ENCODE peak calls at places on chromosome 1, in four cellular contexts. One of them, this sample, is unnamed.
A peak's percentile ranks its signal among the peaks of the same experiment; 100 is the strongest.

GRCh38 chr1:156126701-156127534 is 12.4 kb downstream of the LMNA start:
- DNase-seq in breast epithelium: peak; percentile 68
- DNase-seq in spleen: no peak
- DNase-seq in sigmoid colon: peak; percentile 84
- DNase-seq in this sample: peak; percentile 47

GRCh38 chr1:29360768-29361167 is 124.4 kb downstream of the PTPRU start:
- DNase-seq in breast epithelium: no peak
- DNase-seq in spleen: no peak
- DNase-seq in sigmoid colon: no peak
- DNase-seq in this sample: no peak

GRCh38 chr1:6108937-6109636 is 63.4 kb downstream of the KCNAB2 start:
- DNase-seq in breast epithelium: no peak
- DNase-seq in spleen: peak; percentile 76
- DNase-seq in sigmoid colon: no peak
- DNase-seq in this sample: no peak

GRCh38 chr1:20413136-20413790 is 72.7 kb downstream of the CAMK2N1 start:
- DNase-seq in breast epithelium: peak; percentile 24
- DNase-seq in spleen: no peak
- DNase-seq in sigmoid colon: no peak
- DNase-seq in this sample: no peak

GRCh38 chr1:97680460-97680859 is 240.4 kb downstream of the DPYD start:
- DNase-seq in breast epithelium: no peak
- DNase-seq in spleen: no peak
- DNase-seq in sigmoid colon: no peak
- DNase-seq in this sample: no peak

GRCh38 chr1:151693057-151693651 is 23.4 kb downstream of the CELF3 start:
- DNase-seq in breast epithelium: no peak
- DNase-seq in spleen: no peak
- DNase-seq in sigmoid colon: no peak
- DNase-seq in this sample: no peak

GRCh38 chr1:162009501-162010174 is 14.0 kb downstream of the OLFML2B start:
- DNase-seq in breast epithelium: no peak
- DNase-seq in spleen: no peak
- DNase-seq in sigmoid colon: no peak
- DNase-seq in this sample: no peak

GRCh38 chr1:60427194-60427593 is 353.6 kb upstream of the C1orf87 start:
- DNase-seq in breast epithelium: no peak
- DNase-seq in spleen: no peak
- DNase-seq in sigmoid colon: no peak
- DNase-seq in this sample: no peak

GRCh38 chr1:17538428-17539130 is 919 bp upstream of the ARHGEF10L start:
- DNase-seq in breast epithelium: peak; percentile 66
- DNase-seq in spleen: no peak
- DNase-seq in sigmoid colon: peak; percentile 79
- DNase-seq in this sample: no peak

DNA sequence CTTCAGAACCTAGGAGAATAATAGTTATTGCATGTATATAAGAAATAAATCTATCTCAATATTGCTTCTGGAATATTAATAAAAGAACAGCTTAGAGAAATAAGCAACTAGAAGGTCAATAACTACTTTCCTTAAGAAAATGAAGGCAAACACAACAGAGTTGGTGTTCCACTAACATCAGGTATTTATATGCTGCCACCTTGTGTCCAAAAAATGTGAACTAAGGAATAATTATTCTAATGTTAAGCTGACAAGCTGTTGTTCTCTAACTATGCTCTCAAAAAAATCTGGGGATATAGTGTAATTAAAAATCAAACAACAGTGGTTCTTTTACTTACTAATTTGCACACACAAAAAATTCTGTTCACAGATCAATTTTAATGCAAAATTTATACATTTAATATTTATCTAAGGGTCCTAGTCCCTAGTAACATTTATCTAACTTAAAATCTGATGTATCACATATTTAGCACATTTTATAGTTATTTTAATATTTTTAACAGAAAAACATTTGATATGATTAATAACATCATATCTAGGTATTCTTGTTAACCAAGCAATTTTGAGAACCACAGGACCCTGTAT is 39.6 kb downstream of the UCHL5 start:
- DNase-seq in breast epithelium: no peak
- DNase-seq in spleen: no peak
- DNase-seq in sigmoid colon: no peak
- DNase-seq in this sample: no peak
- H3K36me3 ChIP-seq in breast epithelium: no peaks in the 10 kb centered on the region
- H3K36me3 ChIP-seq in spleen: peaks cover 53% of the 10 kb centered on the region
- H3K36me3 ChIP-seq in sigmoid colon: no peaks in the 10 kb centered on the region
- H3K36me3 ChIP-seq in this sample: no peaks in the 10 kb centered on the region

DNA sequence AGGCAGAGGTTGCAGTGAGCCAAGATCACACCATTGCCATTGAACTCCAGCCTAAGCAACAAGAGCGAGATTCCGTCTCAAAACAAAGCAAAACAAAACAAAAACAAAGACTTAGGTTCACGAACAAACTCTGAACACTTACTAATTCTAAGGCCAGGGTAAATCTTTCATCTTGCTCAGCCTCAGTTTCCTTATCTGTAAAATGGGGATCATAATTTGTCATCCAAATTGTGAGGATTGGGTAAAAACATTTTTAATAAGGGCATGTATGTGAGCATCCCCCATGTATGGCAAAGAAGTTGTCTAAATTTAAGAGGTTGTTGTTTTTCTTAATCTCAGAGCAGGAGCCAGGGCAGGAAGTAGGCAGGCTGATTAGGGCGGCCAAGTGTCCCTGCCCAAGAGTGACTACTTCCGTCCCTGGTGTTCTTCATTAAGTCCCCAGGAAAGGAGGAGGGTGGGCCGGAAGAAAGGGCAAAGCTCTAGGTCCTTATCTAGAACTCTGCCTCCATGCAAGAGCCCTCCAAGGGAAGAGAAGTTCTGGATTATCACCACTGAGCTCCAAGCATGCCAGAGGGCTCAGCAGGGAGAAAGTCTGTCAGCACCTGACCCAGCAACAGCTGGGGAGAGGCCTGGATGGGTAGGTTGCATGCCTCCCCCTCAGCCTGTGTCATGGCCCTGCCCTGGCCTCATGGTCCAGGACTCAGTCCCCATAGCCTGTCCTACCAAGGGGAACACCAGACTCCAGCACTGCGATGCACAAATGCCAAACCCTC is 49.9 kb upstream of the CLIC4 start:
- DNase-seq in breast epithelium: no peak
- DNase-seq in spleen: peak; percentile 81
- DNase-seq in sigmoid colon: no peak
- DNase-seq in this sample: no peak
- TF ChIP-seq POLR2AphosphoS5 in breast epithelium: no peak
- TF ChIP-seq POLR2AphosphoS5 in spleen: peak; percentile 54
- TF ChIP-seq POLR2AphosphoS5 in sigmoid colon: no peak
- TF ChIP-seq POLR2AphosphoS5 in this sample: no peak

GRCh38 chr1:183913556-183913955 is 108.6 kb downstream of the RGL1 start:
- DNase-seq in breast epithelium: no peak
- DNase-seq in spleen: no peak
- DNase-seq in sigmoid colon: no peak
- DNase-seq in this sample: no peak
- H3K36me3 ChIP-seq in breast epithelium: peaks cover 8% of the 10 kb centered on the region
- H3K36me3 ChIP-seq in spleen: peaks cover 52% of the 10 kb centered on the region
- H3K36me3 ChIP-seq in sigmoid colon: peaks cover 3% of the 10 kb centered on the region
- H3K36me3 ChIP-seq in this sample: peaks cover 55% of the 10 kb centered on the region

GRCh38 chr1:159891275-159892157 is 8.4 kb downstream of the CFAP45 start:
- DNase-seq in breast epithelium: peak; percentile 84
- DNase-seq in spleen: peak; percentile 94
- DNase-seq in sigmoid colon: peak; percentile 88
- DNase-seq in this sample: peak; percentile 87
- TF ChIP-seq POLR2AphosphoS5 in breast epithelium: peak; percentile 63
- TF ChIP-seq POLR2AphosphoS5 in spleen: peak; percentile 76
- TF ChIP-seq POLR2AphosphoS5 in sigmoid colon: no peak
- TF ChIP-seq POLR2AphosphoS5 in this sample: no peak

GRCh38 chr1:55679971-55680370 is 464.8 kb upstream of the USP24 start:
- DNase-seq in breast epithelium: no peak
- DNase-seq in spleen: no peak
- DNase-seq in sigmoid colon: no peak
- DNase-seq in this sample: no peak
- H3K36me3 ChIP-seq in breast epithelium: no peaks in the 10 kb centered on the region
- H3K36me3 ChIP-seq in spleen: no peaks in the 10 kb centered on the region
- H3K36me3 ChIP-seq in sigmoid colon: no peaks in the 10 kb centered on the region
- H3K36me3 ChIP-seq in this sample: no peaks in the 10 kb centered on the region

DNA sequence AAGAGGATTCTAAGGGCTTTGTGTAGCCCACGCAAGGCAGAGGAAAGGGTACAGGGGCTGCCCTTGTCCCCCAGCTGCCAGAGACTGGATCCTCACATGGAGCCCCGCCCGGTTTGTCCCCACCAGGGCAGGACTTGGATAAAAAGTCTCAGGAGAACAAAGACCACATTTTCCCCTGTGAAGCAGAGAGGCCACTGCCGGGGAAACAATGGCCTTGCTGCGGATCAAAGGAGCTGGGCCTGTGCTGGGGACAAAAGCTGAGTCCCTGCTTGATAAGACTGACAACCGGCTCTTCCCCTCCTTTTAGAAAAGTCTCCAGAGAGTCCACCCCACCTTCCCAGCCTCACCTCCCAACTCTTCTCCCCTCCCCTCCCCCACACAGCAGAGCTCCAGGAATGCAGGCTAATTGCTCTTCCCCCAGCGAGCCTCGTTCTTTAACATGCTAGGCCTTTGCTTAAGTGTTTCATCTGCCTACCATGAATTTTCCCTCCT is 142.4 kb downstream of the PLPP3 start:
- DNase-seq in breast epithelium: no peak
- DNase-seq in spleen: no peak
- DNase-seq in sigmoid colon: no peak
- DNase-seq in this sample: no peak
- TF ChIP-seq POLR2AphosphoS5 in breast epithelium: no peak
- TF ChIP-seq POLR2AphosphoS5 in spleen: no peak
- TF ChIP-seq POLR2AphosphoS5 in sigmoid colon: no peak
- TF ChIP-seq POLR2AphosphoS5 in this sample: no peak

DNA sequence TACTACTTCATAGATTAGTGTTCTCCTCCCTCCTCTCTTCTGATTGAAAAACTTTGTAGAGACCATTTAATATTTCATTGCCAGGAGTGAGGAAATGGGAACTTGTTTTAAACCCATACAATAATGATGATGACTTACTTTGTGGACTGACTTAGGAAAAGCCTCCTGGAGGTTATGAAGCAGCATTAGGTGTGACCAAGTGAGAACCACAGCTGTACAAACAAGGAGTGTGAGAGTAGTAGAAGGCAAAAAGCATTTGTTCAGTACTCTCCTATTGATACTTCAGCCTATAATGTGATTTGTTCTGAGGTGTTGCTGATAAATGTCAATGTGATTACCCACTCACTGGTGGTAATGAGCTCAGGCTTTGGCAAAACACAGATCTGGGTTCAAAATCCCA is 8.4 kb downstream of the TIPRL start:
- DNase-seq in breast epithelium: no peak
- DNase-seq in spleen: no peak
- DNase-seq in sigmoid colon: no peak
- DNase-seq in this sample: no peak
- H3K36me3 ChIP-seq in breast epithelium: no peaks in the 10 kb centered on the region
- H3K36me3 ChIP-seq in spleen: peaks cover 84% of the 10 kb centered on the region
- H3K36me3 ChIP-seq in sigmoid colon: no peaks in the 10 kb centered on the region
- H3K36me3 ChIP-seq in this sample: peaks cover 51% of the 10 kb centered on the region